ENCODE peak calls at places on chromosomes 3 and 15, in four cellular contexts. K, U, X and N are unnamed samples.

GRCh38 chr3:126131881-126132750 is 48.2 kb upstream of the SLC41A3 start:
- DNase-seq in K (no peak), U (no peak), X (no peak), N (no peak)

GRCh38 chr3:177832862-177833261 is 635.6 kb upstream of the TBL1XR1 start:
- DNase-seq in K (no peak), U (no peak), X (peak), N (no peak)

GRCh38 chr3:30199096-30199734 is 407.2 kb upstream of the TGFBR2 start:
- DNase-seq in K (peak), U (peak), X (peak), N (no peak)

GRCh38 chr15:42102646-42103235 is 8.4 kb upstream of the PLA2G4D start:
- DNase-seq in K (no peak), U (no peak), X (no peak), N (no peak)

GRCh38 chr15:67750371-67750770 is 74.9 kb upstream of the SKOR1 start:
- DNase-seq in K (no peak), U (peak), X (no peak), N (no peak)

GRCh38 chr3:185216587-185216918 is 37.3 kb downstream of the EHHADH start:
- DNase-seq in K (no peak), U (peak), X (no peak), N (peak)

GRCh38 chr3:14476583-14477265 is 63.4 kb downstream of the GRIP2 start:
- DNase-seq in K (no peak), U (no peak), X (no peak), N (no peak)

GRCh38 chr3:28347374-28348285 is 891 bp upstream of the ZCWPW2 start:
- DNase-seq in K (no peak), U (peak), X (no peak), N (no peak)

GRCh38 chr3:72894941-72895552 is 7.2 kb downstream of the GXYLT2 start:
- DNase-seq in K (no peak), U (no peak), X (no peak), N (no peak)

GRCh38 chr3:53159415-53160135 is 1.4 kb upstream of the PRKCD start:
- DNase-seq in K (no peak), U (peak), X (no peak), N (no peak)

GRCh38 chr3:124847863-124848262 is 39.3 kb downstream of the ITGB5 start:
- DNase-seq in K (no peak), U (no peak), X (no peak), N (no peak)

GRCh38 chr3:16090013-16090412 is 84.5 kb upstream of the GALNT15 start:
- DNase-seq in K (no peak), U (no peak), X (no peak), N (no peak)